ENCODE peak calls at places on chromosomes 2 and 18, in four cellular contexts. One of them, this sample, is unnamed.

GRCh38 chr2:217279130-217279529 is 419.3 kb upstream of the TNP1 start:
- DNase-seq in hepatocyte: no peak
- DNase-seq in A549: no peak
- DNase-seq in H1: no peak
- DNase-seq in this sample: no peak

GRCh38 chr2:213119061-213119809 is 32.2 kb downstream of the IKZF2 start:
- DNase-seq in A549: no peak
- DNase-seq in H1: no peak
- DNase-seq in hepatocyte: no peak
- DNase-seq in this sample: no peak

GRCh38 chr2:64695656-64696310 is 42.1 kb upstream of the SERTAD2 start:
- DNase-seq in A549: no peak
- DNase-seq in H1: no peak
- DNase-seq in hepatocyte: no peak
- DNase-seq in this sample: no peak

GRCh38 chr2:121103969-121104368 is 181.0 kb downstream of the TFCP2L1 start:
- DNase-seq in A549: no peak
- DNase-seq in hepatocyte: no peak
- DNase-seq in H1: no peak
- DNase-seq in this sample: no peak

GRCh38 chr2:3839489-3839888 is 136.1 kb downstream of the DCDC2C start:
- DNase-seq in A549: no peak
- DNase-seq in H1: no peak
- DNase-seq in hepatocyte: no peak
- DNase-seq in this sample: no peak

GRCh38 chr2:68714866-68715265 is 19.7 kb upstream of the ARHGAP25 start:
- DNase-seq in A549: no peak
- DNase-seq in hepatocyte: no peak
- DNase-seq in H1: no peak
- DNase-seq in this sample: no peak

GRCh38 chr2:239469101-239469960 is 68.5 kb upstream of the HDAC4 start:
- DNase-seq in H1: no peak
- DNase-seq in A549: no peak
- DNase-seq in hepatocyte: no peak
- DNase-seq in this sample: no peak

GRCh38 chr2:118837621-118838020 is 9.8 kb downstream of the EN1 start:
- DNase-seq in A549: no peak
- DNase-seq in H1: no peak
- DNase-seq in hepatocyte: no peak
- DNase-seq in this sample: no peak

GRCh38 chr2:54579682-54580349 is 123.7 kb downstream of the SPTBN1 start:
- DNase-seq in hepatocyte: peak; percentile 66
- DNase-seq in H1: no peak
- DNase-seq in A549: peak; percentile 46
- DNase-seq in this sample: no peak

GRCh38 chr2:105969552-105969951 is 224.5 kb downstream of the UXS1 start:
- DNase-seq in hepatocyte: no peak
- DNase-seq in H1: peak; percentile 50
- DNase-seq in A549: no peak
- DNase-seq in this sample: peak; percentile 39

GRCh38 chr2:148990968-148991367 is 47.5 kb upstream of the LYPD6B start:
- DNase-seq in A549: no peak
- DNase-seq in H1: no peak
- DNase-seq in hepatocyte: no peak
- DNase-seq in this sample: no peak

GRCh38 chr18:420661-421060 is 79.8 kb downstream of the COLEC12 start:
- DNase-seq in hepatocyte: no peak
- DNase-seq in A549: no peak
- DNase-seq in H1: no peak
- DNase-seq in this sample: peak; percentile 7

GRCh38 chr18:424071-424868 is 76.2 kb downstream of the COLEC12 start:
- DNase-seq in hepatocyte: no peak
- DNase-seq in A549: no peak
- DNase-seq in H1: no peak
- DNase-seq in this sample: no peak

GRCh38 chr18:422966-423365 is 77.5 kb downstream of the COLEC12 start:
- DNase-seq in A549: no peak
- DNase-seq in H1: no peak
- DNase-seq in hepatocyte: no peak
- DNase-seq in this sample: no peak

GRCh38 chr18:419542-420175 is 80.8 kb downstream of the COLEC12 start:
- DNase-seq in hepatocyte: no peak
- DNase-seq in A549: no peak
- DNase-seq in H1: no peak
- DNase-seq in this sample: no peak

DNA sequence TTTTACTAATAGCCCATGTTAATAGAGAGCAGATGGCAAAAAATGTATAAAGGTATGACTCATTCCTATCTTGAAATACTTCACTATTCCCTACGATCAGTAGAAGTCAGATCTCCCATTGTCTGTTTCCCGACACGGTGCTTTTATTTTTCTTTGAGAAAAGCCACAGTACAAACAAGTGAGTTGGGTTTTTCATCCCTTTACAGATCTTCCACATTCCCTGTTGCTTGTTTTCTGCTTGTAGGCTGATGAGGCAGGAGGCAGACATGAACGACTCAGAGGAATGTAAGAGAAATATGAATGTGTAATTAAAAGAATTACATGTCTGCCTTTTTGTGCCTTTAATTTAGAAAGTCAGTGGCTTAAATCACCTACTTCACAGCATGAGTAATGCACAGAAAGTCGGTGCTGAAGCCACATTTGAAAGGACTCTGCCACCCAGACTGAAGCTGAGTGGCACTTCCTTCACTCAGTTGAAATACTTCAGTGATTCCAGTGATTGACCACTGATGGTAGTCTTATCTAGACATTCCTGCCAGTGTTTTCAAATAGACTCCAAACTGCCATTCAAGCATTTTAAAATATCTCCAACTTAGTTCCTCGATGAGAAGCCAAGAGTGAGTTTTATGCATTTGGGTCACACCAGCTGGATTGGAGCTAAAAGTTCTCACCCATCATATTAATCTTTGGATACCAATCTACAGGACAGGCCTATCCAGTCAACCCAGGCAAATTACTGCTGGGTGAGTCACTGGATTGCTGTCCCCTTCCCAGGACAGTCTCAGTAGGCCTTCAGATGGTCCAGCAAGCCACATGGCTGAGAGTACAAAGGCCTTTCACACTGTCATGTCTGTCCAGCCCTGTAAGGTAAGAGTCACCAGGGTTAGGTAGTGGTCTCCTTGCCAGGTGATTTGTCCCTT is 79.0 kb downstream of the COLEC12 start:
- DNase-seq in hepatocyte: no peak
- DNase-seq in A549: no peak
- DNase-seq in H1: no peak
- DNase-seq in this sample: no peak
- H3K4me3 ChIP-seq in hepatocyte: no peak overlapping the region
- H3K4me3 ChIP-seq in A549: no peak overlapping the region
- H3K4me3 ChIP-seq in H1: no peak overlapping the region
- H3K4me3 ChIP-seq in this sample: no peak overlapping the region

DNA sequence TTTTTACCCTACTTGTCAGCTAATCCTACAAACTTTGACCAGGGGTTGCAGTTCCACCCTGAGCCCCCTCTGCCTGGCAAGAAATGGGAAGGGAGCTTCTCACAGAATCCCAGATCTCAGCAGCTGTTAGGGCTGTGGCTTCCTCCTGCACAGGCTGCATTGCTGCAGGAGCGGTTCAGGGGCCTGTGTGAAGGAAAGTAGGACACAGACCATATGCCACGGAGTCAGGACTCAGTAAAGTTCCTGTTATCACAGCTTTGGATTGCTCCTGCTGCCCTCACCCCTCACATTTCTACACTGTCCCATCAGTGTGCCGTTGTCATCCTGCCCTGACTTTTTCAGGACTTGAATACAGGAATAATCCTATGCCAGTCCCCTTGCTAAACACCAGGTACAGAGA is 62.8 kb upstream of the SP3 start:
- DNase-seq in H1: no peak
- DNase-seq in hepatocyte: no peak
- DNase-seq in A549: no peak
- DNase-seq in this sample: no peak
- H3K27ac ChIP-seq in H1: no peak overlapping the region
- H3K27ac ChIP-seq in hepatocyte: peak overlapping the region; percentile 51
- H3K27ac ChIP-seq in A549: no peak overlapping the region
- H3K27ac ChIP-seq in this sample: no peak overlapping the region

GRCh38 chr2:189578272-189578671 is 2.3 kb downstream of the SLC40A1 start:
- DNase-seq in hepatocyte: no peak
- DNase-seq in H1: no peak
- DNase-seq in A549: no peak
- DNase-seq in this sample: no peak
- H3K4me1 ChIP-seq in hepatocyte: peaks cover 42% of the 10 kb centered on the region
- H3K4me1 ChIP-seq in H1: peaks cover 8% of the 10 kb centered on the region
- H3K4me1 ChIP-seq in A549: peaks cover 61% of the 10 kb centered on the region
- H3K4me1 ChIP-seq in this sample: peaks cover 4% of the 10 kb centered on the region

DNA sequence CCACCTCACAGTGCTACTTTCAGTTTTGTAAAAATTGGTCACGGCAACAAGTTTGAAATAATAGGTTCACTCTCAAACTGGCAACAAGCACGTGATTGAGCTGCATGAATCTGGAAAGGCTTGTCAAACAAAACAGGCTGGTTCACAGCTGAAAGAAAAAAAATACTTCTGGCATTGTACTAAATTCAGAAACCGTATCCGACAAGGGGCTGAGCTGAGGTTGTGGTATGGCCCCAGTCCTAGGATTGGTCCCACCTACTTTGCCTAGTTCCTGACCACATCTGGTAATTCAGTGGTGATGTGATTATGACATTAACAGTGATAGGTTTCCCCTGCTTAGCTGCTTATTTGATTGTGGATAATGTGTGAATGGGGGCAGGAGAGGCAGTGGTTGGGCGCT is 326.5 kb upstream of the THUMPD2 start:
- DNase-seq in H1: no peak
- DNase-seq in A549: no peak
- DNase-seq in hepatocyte: no peak
- DNase-seq in this sample: no peak
- H3K4me3 ChIP-seq in H1: no peak overlapping the region
- H3K4me3 ChIP-seq in A549: no peak overlapping the region
- H3K4me3 ChIP-seq in hepatocyte: no peak overlapping the region
- H3K4me3 ChIP-seq in this sample: no peak overlapping the region

GRCh38 chr2:109613922-109614714 is at the start of the genes SEPTIN10 and SOWAHC:
- DNase-seq in hepatocyte: peak; percentile 99
- DNase-seq in H1: peak; percentile 96
- DNase-seq in A549: peak; percentile 63
- DNase-seq in this sample: peak; percentile 87

GRCh38 chr2:109614715-109615636 is 812 bp downstream of the SOWAHC start:
- DNase-seq in H1: no peak
- DNase-seq in hepatocyte: peak; percentile 51
- DNase-seq in A549: no peak
- DNase-seq in this sample: no peak

GRCh38 chr2:109612991-109613921 is 510 bp downstream of the SEPTIN10 start:
- DNase-seq in A549: no peak
- DNase-seq in hepatocyte: peak; percentile 75
- DNase-seq in H1: no peak
- DNase-seq in this sample: no peak

GRCh38 chr2:109609352-109610024 is 4.3 kb downstream of the SEPTIN10 start:
- DNase-seq in A549: no peak
- DNase-seq in H1: no peak
- DNase-seq in hepatocyte: no peak
- DNase-seq in this sample: no peak

GRCh38 chr2:109611467-109612095 is 2.2 kb downstream of the SEPTIN10 start:
- DNase-seq in H1: no peak
- DNase-seq in hepatocyte: no peak
- DNase-seq in A549: no peak
- DNase-seq in this sample: no peak
- H3K27ac ChIP-seq in H1: no peak overlapping the region
- H3K27ac ChIP-seq in hepatocyte: peak overlapping the region; percentile 98
- H3K27ac ChIP-seq in A549: peak overlapping the region; percentile 92
- H3K27ac ChIP-seq in this sample: no peak overlapping the region

DNA sequence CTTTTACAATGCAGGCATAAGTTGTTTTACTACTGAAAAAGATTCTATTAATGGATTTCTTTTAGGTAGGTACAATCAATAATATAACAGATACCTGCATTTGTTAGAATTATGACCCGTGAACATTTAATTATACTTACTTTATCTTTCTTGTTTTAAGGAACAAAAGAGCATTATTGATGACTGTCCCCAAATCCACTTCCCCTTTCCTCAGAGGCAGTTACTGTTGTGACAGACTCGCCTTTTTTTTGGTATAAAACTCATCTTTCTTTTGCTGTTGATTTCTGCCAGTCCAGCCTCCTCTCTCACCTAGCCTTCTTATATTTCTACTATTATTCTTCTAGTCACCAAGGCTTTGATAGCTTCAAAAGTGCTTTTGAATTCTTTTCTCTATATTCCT is 12.1 kb downstream of the ACTR3 start:
- DNase-seq in A549: no peak
- DNase-seq in hepatocyte: no peak
- DNase-seq in H1: no peak
- DNase-seq in this sample: no peak
- H3K4me1 ChIP-seq in A549: peaks cover 49% of the 10 kb centered on the region
- H3K4me1 ChIP-seq in hepatocyte: peaks cover 11% of the 10 kb centered on the region
- H3K4me1 ChIP-seq in H1: no peaks in the 10 kb centered on the region
- H3K4me1 ChIP-seq in this sample: no peaks in the 10 kb centered on the region

This sample was measured in iPS DF 6.9.